ENCODE peak calls at places on chromosomes 6 and 20, in seven cellular contexts. One of them, this sample, is unnamed.
A peak's percentile ranks its signal among the peaks of the same experiment; 100 is the strongest.

GRCh38 chr6:46781478-46782378 is 11.5 kb upstream of the MEP1A start:
- DNase-seq in germinal center: peak; percentile 11
- DNase-seq in astrocyte of the spinal cord: peak; percentile 70
- DNase-seq in central memory CD8-positive, alpha-beta T cell: no peak
- DNase-seq in cardiac muscle cell: peak; percentile 76
- DNase-seq in PC-3: peak; percentile 87
- DNase-seq in GM12865: peak; percentile 59
- DNase-seq in this sample: peak; percentile 72

GRCh38 chr20:63291811-63292210 is 1.2 kb upstream of the COL20A1 start:
- DNase-seq in PC-3: no peak
- DNase-seq in cardiac muscle cell: no peak
- DNase-seq in central memory CD8-positive, alpha-beta T cell: no peak
- DNase-seq in GM12865: no peak
- DNase-seq in astrocyte of the spinal cord: no peak
- DNase-seq in germinal center: no peak
- DNase-seq in this sample: no peak

GRCh38 chr6:144816936-144817335 is 531.8 kb downstream of the UTRN start:
- DNase-seq in central memory CD8-positive, alpha-beta T cell: no peak
- DNase-seq in astrocyte of the spinal cord: no peak
- DNase-seq in germinal center: no peak
- DNase-seq in PC-3: no peak
- DNase-seq in cardiac muscle cell: no peak
- DNase-seq in GM12865: no peak
- DNase-seq in this sample: no peak

GRCh38 chr6:157800420-157801237 is 22.4 kb upstream of the SNX9 start:
- DNase-seq in cardiac muscle cell: peak; percentile 69
- DNase-seq in PC-3: peak; percentile 57
- DNase-seq in germinal center: no peak
- DNase-seq in GM12865: peak; percentile 79
- DNase-seq in central memory CD8-positive, alpha-beta T cell: no peak
- DNase-seq in astrocyte of the spinal cord: peak; percentile 59
- DNase-seq in this sample: no peak

GRCh38 chr6:83592770-83593394 is 80.5 kb downstream of the PRSS35 start:
- DNase-seq in germinal center: no peak
- DNase-seq in PC-3: peak; percentile 38
- DNase-seq in GM12865: peak; percentile 74
- DNase-seq in cardiac muscle cell: peak; percentile 21
- DNase-seq in central memory CD8-positive, alpha-beta T cell: no peak
- DNase-seq in astrocyte of the spinal cord: no peak
- DNase-seq in this sample: no peak

GRCh38 chr6:81844686-81845085 is 92.2 kb upstream of the TENT5A start:
- DNase-seq in germinal center: no peak
- DNase-seq in GM12865: no peak
- DNase-seq in central memory CD8-positive, alpha-beta T cell: no peak
- DNase-seq in PC-3: no peak
- DNase-seq in cardiac muscle cell: peak; percentile 50
- DNase-seq in astrocyte of the spinal cord: no peak
- DNase-seq in this sample: no peak

GRCh38 chr20:36574278-36575065 is 1.1 kb downstream of the TGIF2 start:
- DNase-seq in PC-3: peak; percentile 46
- DNase-seq in central memory CD8-positive, alpha-beta T cell: peak; percentile 34
- DNase-seq in cardiac muscle cell: peak; percentile 78
- DNase-seq in astrocyte of the spinal cord: no peak
- DNase-seq in GM12865: peak; percentile 68
- DNase-seq in germinal center: peak; percentile 59
- DNase-seq in this sample: peak; percentile 76

GRCh38 chr6:21026576-21027273 is 492.5 kb downstream of the CDKAL1 start:
- DNase-seq in GM12865: no peak
- DNase-seq in astrocyte of the spinal cord: peak; percentile 52
- DNase-seq in PC-3: peak; percentile 76
- DNase-seq in central memory CD8-positive, alpha-beta T cell: no peak
- DNase-seq in germinal center: no peak
- DNase-seq in cardiac muscle cell: peak; percentile 26
- DNase-seq in this sample: peak; percentile 28

GRCh38 chr6:122184260-122184934 is 215.1 kb upstream of the HSF2 start:
- DNase-seq in cardiac muscle cell: peak; percentile 46
- DNase-seq in central memory CD8-positive, alpha-beta T cell: no peak
- DNase-seq in germinal center: no peak
- DNase-seq in astrocyte of the spinal cord: peak; percentile 54
- DNase-seq in GM12865: no peak
- DNase-seq in PC-3: peak; percentile 19
- DNase-seq in this sample: peak; percentile 53

GRCh38 chr6:53244958-53245357 is 96.3 kb upstream of the GCM1 start:
- DNase-seq in germinal center: peak; percentile 89
- DNase-seq in central memory CD8-positive, alpha-beta T cell: no peak
- DNase-seq in cardiac muscle cell: no peak
- DNase-seq in astrocyte of the spinal cord: no peak
- DNase-seq in GM12865: peak; percentile 77
- DNase-seq in PC-3: no peak
- DNase-seq in this sample: no peak

GRCh38 chr6:136901212-136901784 is 20.8 kb upstream of the SLC35D3 start:
- DNase-seq in cardiac muscle cell: no peak
- DNase-seq in PC-3: no peak
- DNase-seq in astrocyte of the spinal cord: no peak
- DNase-seq in GM12865: no peak
- DNase-seq in germinal center: no peak
- DNase-seq in central memory CD8-positive, alpha-beta T cell: no peak
- DNase-seq in this sample: no peak

GRCh38 chr20:36791862-36792261 is 18.3 kb upstream of the DSN1 start:
- DNase-seq in central memory CD8-positive, alpha-beta T cell: no peak
- DNase-seq in germinal center: no peak
- DNase-seq in GM12865: no peak
- DNase-seq in astrocyte of the spinal cord: no peak
- DNase-seq in cardiac muscle cell: no peak
- DNase-seq in PC-3: no peak
- DNase-seq in this sample: no peak

GRCh38 chr6:20468179-20468578 is 66.1 kb upstream of the CDKAL1 start:
- DNase-seq in central memory CD8-positive, alpha-beta T cell: no peak
- DNase-seq in PC-3: no peak
- DNase-seq in GM12865: no peak
- DNase-seq in cardiac muscle cell: no peak
- DNase-seq in germinal center: no peak
- DNase-seq in astrocyte of the spinal cord: no peak
- DNase-seq in this sample: no peak